ENCODE peak calls at places on chromosomes 7 and 10, in five cellular contexts. Z is adrenal gland, C is astrocyte, W is heart left ventricle, Q is right atrium auricular region. D is an unnamed sample.

GRCh38 chr10:78557433-78557925 is 511.3 kb upstream of the ZMIZ1 start:
- DNase-seq in Z (no peak), C (no peak), W (no peak), Q (no peak), D (no peak)

GRCh38 chr7:149000961-149001360 is 27.3 kb downstream of the PDIA4 start:
- DNase-seq in Z (no peak), C (no peak), W (no peak), Q (no peak), D (no peak)

GRCh38 chr10:34288634-34289033 is 526.5 kb downstream of the PARD3 start:
- DNase-seq in Z (no peak), C (peak), W (no peak), Q (no peak), D (no peak)

GRCh38 chr7:157881062-157881771 is 544.4 kb downstream of the DNAJB6 start:
- DNase-seq in Z (no peak), C (no peak), W (no peak), Q (no peak), D (no peak)

GRCh38 chr7:2004841-2005351 is 227.8 kb downstream of the MAD1L1 start:
- DNase-seq in Z (no peak), C (no peak), W (peak), Q (no peak), D (peak)

GRCh38 chr7:95199779-95200558 is 124.4 kb downstream of the PON1 start:
- DNase-seq in Z (peak), C (peak), W (no peak), Q (peak), D (no peak)

GRCh38 chr10:128013626-128014025 is 106.7 kb downstream of the PTPRE start:
- DNase-seq in Z (no peak), C (no peak), W (no peak), Q (no peak), D (no peak)

GRCh38 chr7:46900312-46901263 is 681.3 kb downstream of the TNS3 start:
- DNase-seq in Z (peak), C (peak), W (peak), Q (no peak), D (no peak)

GRCh38 chr7:96310106-96310505 is 11.8 kb downstream of the SLC25A13 start:
- DNase-seq in Z (peak), C (no peak), W (no peak), Q (no peak), D (no peak)

GRCh38 chr10:75468612-75469011 is 37.2 kb downstream of the LRMDA start:
- DNase-seq in Z (peak), C (no peak), W (no peak), Q (no peak), D (no peak)

GRCh38 chr7:148501707-148502139 is 88.8 kb upstream of the C7orf33 start:
- DNase-seq in Z (no peak), C (peak), W (no peak), Q (no peak), D (no peak)

GRCh38 chr7:27603813-27604212 is 58.9 kb downstream of the HIBADH start:
- DNase-seq in Z (no peak), C (no peak), W (no peak), Q (no peak), D (no peak)

GRCh38 chr10:61897671-61898434 is 3.6 kb upstream of the ARID5B start:
- DNase-seq in Z (peak), C (peak), W (peak), Q (peak), D (peak)

GRCh38 chr7:158530800-158531609 is 56.6 kb downstream of the PTPRN2 start:
- DNase-seq in Z (no peak), C (no peak), W (no peak), Q (no peak), D (no peak)

GRCh38 chr7:151330656-151331055 is 11.0 kb upstream of the NUB1 start:
- DNase-seq in Z (no peak), C (no peak), W (no peak), Q (no peak), D (no peak)

GRCh38 chr7:32948202-32948601 is 9.0 kb upstream of the FKBP9 start:
- DNase-seq in Z (no peak), C (no peak), W (no peak), Q (no peak), D (no peak)

GRCh38 chr7:151251328-151251925 is 2.9 kb upstream of the SMARCD3 start:
- DNase-seq in Z (peak), C (peak), W (peak), Q (no peak), D (no peak)

GRCh38 chr10:43410345-43410744 is 1.4 kb upstream of the HNRNPF start:
- DNase-seq in Z (no peak), C (no peak), W (no peak), Q (no peak), D (no peak)

GRCh38 chr10:112763916-112764520 is 186.0 kb upstream of the TCF7L2 start:
- DNase-seq in Z (no peak), C (peak), W (no peak), Q (no peak), D (no peak)

GRCh38 chr7:28613262-28613661 is 200.9 kb downstream of the CREB5 start:
- DNase-seq in Z (no peak), C (no peak), W (no peak), Q (no peak), D (no peak)

GRCh38 chr7:158108646-158109293 is 478.9 kb downstream of the PTPRN2 start:
- DNase-seq in Z (no peak), C (no peak), W (no peak), Q (peak), D (no peak)

GRCh38 chr7:84291756-84292155 is 97.2 kb upstream of the SEMA3A start:
- DNase-seq in Z (no peak), C (no peak), W (no peak), Q (no peak), D (no peak)

GRCh38 chr10:88966785-88967184 is 14.2 kb upstream of the ACTA2 start:
- DNase-seq in Z (no peak), C (no peak), W (peak), Q (no peak), D (no peak)

GRCh38 chr10:46516660-46517416 is 39.6 kb downstream of the GPRIN2 start:
- DNase-seq in Z (peak), C (peak), W (peak), Q (no peak), D (no peak)

GRCh38 chr7:44172352-44172751 is 16.9 kb downstream of the GCK start:
- DNase-seq in Z (no peak), C (no peak), W (no peak), Q (no peak), D (no peak)

GRCh38 chr10:112663181-112663879 is 216.3 kb downstream of the VTI1A start:
- DNase-seq in Z (no peak), C (peak), W (no peak), Q (no peak), D (no peak)

GRCh38 chr10:125629758-125630376 is 53.1 kb downstream of the TEX36 start:
- DNase-seq in Z (no peak), C (peak), W (no peak), Q (no peak), D (no peak)

GRCh38 chr7:106840342-106840741 is 24.7 kb upstream of the PIK3CG start:
- DNase-seq in Z (no peak), C (peak), W (no peak), Q (no peak), D (no peak)

GRCh38 chr10:102342958-102343357 is 52.5 kb upstream of the NFKB2 start:
- DNase-seq in Z (no peak), C (peak), W (no peak), Q (no peak), D (no peak)

GRCh38 chr7:55048221-55048859 is 29.5 kb downstream of the EGFR start:
- DNase-seq in Z (peak), C (no peak), W (no peak), Q (no peak), D (no peak)

GRCh38 chr10:124619195-124619594 is 125.0 kb downstream of the FAM53B start:
- DNase-seq in Z (no peak), C (peak), W (no peak), Q (no peak), D (no peak)

GRCh38 chr10:42551582-42552187 is 86.7 kb downstream of the ZNF33B start:
- DNase-seq in Z (no peak), C (no peak), W (no peak), Q (no peak), D (no peak)

GRCh38 chr7:15315678-15316077 is 246.1 kb downstream of the AGMO start:
- DNase-seq in Z (no peak), C (no peak), W (no peak), Q (no peak), D (no peak)

GRCh38 chr7:34330308-34330707 is 327.7 kb upstream of the NPSR1 start:
- DNase-seq in Z (no peak), C (no peak), W (no peak), Q (no peak), D (no peak)

DNA sequence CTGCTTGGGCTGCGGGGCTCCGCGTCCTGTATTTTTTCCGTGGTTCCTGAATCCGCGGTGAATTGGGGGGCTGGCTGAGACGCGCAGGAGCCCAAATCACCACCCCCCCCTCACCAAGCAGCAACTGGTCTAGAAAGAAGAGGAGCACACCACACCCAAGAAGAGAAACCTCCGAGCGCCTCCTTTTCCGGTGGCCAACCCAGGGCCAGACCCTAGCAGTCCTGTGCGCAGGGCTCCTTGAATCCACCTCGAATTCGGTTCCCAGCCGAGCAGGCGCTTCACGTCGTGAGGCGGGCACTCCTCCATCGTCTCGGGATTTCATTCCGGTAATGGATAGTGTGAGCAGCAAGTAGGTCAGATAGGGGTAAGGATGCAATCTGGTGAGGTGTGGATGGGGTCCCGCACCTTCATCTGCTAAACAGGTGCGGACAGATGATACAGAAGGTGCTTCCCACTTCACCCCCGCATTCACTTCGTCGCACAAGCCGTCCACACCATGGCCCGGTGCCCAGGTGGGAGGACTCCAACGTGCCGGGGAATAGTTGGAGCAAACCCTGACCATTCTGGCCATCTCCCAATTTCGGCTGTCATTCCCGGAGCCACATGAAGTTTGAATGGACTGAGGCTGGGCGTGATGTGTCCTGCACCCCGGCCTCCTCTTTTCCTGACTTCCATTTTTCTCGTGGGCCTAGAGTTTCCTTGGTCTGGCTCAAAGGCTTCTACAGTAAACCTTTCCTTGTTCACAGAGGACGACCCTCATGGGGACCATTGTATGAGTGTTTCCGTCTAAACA is 19.8 kb upstream of the ZNF273 start:
- DNase-seq in Z (peak), C (no peak), W (no peak), Q (peak), D (peak)
- H3K4me3 ChIP-seq in Z (peak), C (peak), W (peak), Q (peak), D (peak)

GRCh38 chr7:41693150-41693997 is 9.5 kb downstream of the INHBA start:
- DNase-seq in Z (no peak), C (no peak), W (no peak), Q (no peak), D (no peak)
- TF ChIP-seq CTCF in Z (peak), C (peak), W (peak), Q (peak), D (no peak)

GRCh38 chr10:50416181-50416824 is 165.0 kb upstream of the ASAH2 start:
- DNase-seq in Z (no peak), C (no peak), W (no peak), Q (no peak), D (no peak)

GRCh38 chr10:50417906-50418697 is 166.8 kb upstream of the ASAH2 start:
- DNase-seq in Z (peak), C (peak), W (peak), Q (peak), D (peak)

GRCh38 chr10:50417486-50417905 is 166.2 kb upstream of the ASAH2 start:
- DNase-seq in Z (no peak), C (no peak), W (no peak), Q (no peak), D (no peak)

GRCh38 chr10:50415292-50415691 is 164.0 kb upstream of the ASAH2 start:
- DNase-seq in Z (no peak), C (no peak), W (no peak), Q (no peak), D (no peak)

GRCh38 chr10:50416885-50417284 is 165.6 kb upstream of the ASAH2 start:
- DNase-seq in Z (no peak), C (no peak), W (no peak), Q (no peak), D (no peak)
- H3K4me3 ChIP-seq in Z (peak), C (peak), W (no peak), Q (no peak), D (no peak)

DNA sequence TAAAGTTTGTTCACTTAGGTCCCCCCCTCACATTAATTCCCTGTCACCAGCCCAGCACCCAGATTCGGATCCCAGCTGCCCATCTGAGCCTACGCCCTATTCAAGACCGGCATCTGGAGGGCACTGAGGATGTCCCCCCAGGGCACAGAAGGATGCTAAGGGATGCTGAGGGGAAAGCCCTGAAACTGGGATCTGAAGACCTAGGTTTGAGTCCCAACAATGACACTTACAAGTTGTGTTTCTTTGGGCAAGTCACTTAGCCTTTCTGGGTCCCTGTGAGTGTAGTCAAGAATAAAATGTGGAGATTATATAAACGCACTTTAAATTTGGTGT is 3.8 kb upstream of the MARVELD1 start:
- DNase-seq in Z (no peak), C (no peak), W (no peak), Q (no peak), D (no peak)
- TF ChIP-seq CTCF in Z (no peak), C (no peak), W (no peak), Q (peak), D (no peak)

D was measured in lower leg skin.